ENCODE peak calls at places on chromosomes 6 and 20, in five cellular contexts. C, A, V, H and Z are unnamed samples.

GRCh38 chr6:41724638-41725501 is 10.5 kb downstream of the TFEB start:
- DNase-seq in V (no peak), H (no peak), C (no peak), A (no peak), Z (no peak)

GRCh38 chr6:36650848-36651247 is 27.7 kb upstream of the CDKN1A start:
- DNase-seq in V (no peak), H (no peak), A (no peak), C (no peak), Z (no peak)

GRCh38 chr20:24458441-24458840 is 11.0 kb upstream of the SYNDIG1 start:
- DNase-seq in A (no peak), H (no peak), V (no peak), C (no peak), Z (no peak)

GRCh38 chr20:19976595-19977372 is 40.4 kb upstream of the NAA20 start:
- DNase-seq in C (no peak), A (peak), H (peak), V (peak), Z (peak)

GRCh38 chr20:59004763-59005522 is 2.1 kb downstream of the CTSZ start:
- DNase-seq in H (peak), V (peak), A (no peak), C (no peak), Z (no peak)

GRCh38 chr20:47345214-47345613 is 11.3 kb downstream of the ZMYND8 start:
- DNase-seq in H (no peak), V (no peak), C (no peak), A (no peak), Z (no peak)

GRCh38 chr20:9759392-9759791 is 79.5 kb downstream of the PAK5 start:
- DNase-seq in H (no peak), A (no peak), V (no peak), C (no peak), Z (no peak)

GRCh38 chr6:21479140-21479539 is 114.4 kb upstream of the SOX4 start:
- DNase-seq in A (peak), H (no peak), C (no peak), V (no peak), Z (no peak)

GRCh38 chr6:2109796-2110195 is 135.6 kb downstream of the GMDS start:
- DNase-seq in A (no peak), C (no peak), H (no peak), V (no peak), Z (no peak)

DNA sequence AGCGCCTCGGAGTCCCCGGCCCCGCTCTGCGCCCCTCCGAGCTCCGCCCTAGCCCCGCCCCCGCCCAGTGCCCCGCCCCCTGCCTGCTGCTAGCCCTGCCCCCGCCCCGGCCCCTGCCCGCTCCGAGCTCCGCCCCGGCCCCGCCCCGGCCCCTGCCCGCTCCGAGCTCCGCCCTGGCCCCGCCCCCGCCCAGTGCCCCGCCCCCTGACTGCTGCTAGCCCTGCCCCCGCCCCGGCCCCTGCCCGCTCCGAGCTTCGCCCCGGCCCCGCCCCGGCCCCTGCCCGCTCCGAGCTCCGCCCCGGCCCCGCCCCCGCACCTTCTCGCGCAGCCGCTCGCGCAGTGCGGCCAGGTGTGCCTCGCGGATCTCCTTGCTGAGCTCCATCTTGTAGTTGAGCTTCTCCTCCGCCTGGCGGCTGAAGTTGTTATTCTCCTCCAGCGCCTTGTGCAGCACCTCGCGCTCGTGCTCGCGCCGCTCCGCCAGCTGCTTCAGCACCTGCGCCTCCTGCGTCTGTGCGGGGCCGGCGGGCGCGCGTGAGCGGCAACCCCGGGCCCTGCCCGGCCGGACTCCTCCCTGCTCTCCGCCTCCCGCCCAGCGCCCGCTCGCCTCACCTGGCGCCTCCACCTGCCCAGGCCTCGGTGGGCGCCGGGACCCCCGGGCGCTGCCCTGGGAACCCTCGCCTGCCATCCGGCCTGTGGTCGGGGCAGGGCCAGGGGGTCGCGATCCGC is 11.3 kb downstream of the STMN3 start:
- DNase-seq in A (peak), H (peak), C (no peak), V (peak), Z (no peak)
- TF ChIP-seq CTCF in A (peak), H (no peak), C (peak), V (peak), Z (peak)

GRCh38 chr20:62702008-62702290 is 6.7 kb upstream of the NTSR1 start:
- DNase-seq in C (no peak), H (no peak), V (no peak), A (no peak), Z (no peak)

GRCh38 chr20:62703853-62704228 is 4.8 kb upstream of the NTSR1 start:
- DNase-seq in A (no peak), C (no peak), H (no peak), V (no peak), Z (no peak)

GRCh38 chr20:62701161-62702007 is 7.3 kb upstream of the NTSR1 start:
- DNase-seq in V (no peak), H (no peak), C (no peak), A (no peak), Z (no peak)

GRCh38 chr20:62704341-62704948 is 4.2 kb upstream of the NTSR1 start:
- DNase-seq in A (peak), C (peak), V (peak), H (peak), Z (peak)

GRCh38 chr20:62702886-62703852 is 5.5 kb upstream of the NTSR1 start:
- DNase-seq in A (peak), C (peak), H (no peak), V (peak), Z (peak)
- TF ChIP-seq CTCF in A (peak), C (peak), H (no peak), V (peak), Z (peak)

DNA sequence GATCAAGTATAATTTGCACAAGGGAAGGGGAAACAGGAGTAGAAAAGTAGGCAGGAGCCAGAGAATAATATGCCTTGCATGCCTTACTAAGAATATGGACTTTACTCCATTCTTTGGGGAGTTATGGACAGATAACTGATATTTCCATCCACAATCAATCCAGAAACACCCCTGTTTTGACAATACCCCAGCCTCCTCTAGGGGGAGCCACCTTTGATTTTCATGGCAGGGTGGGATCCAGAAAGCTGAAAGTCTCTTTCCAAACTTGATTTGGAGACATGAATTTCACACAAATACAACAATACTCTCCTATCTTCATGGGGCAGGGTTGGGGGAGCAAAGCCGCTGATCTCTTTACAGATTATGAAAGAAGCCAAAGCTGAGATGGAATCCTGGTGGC is 404.1 kb downstream of the FOXA2 start:
- DNase-seq in C (no peak), V (no peak), H (no peak), A (peak), Z (no peak)
- TF ChIP-seq CTCF in C (no peak), V (no peak), H (no peak), A (peak), Z (no peak)

GRCh38 chr6:145735356-145736165 is at the start of gene EPM2A:
- DNase-seq in V (peak), H (peak), A (peak), C (no peak), Z (peak)
- TF ChIP-seq CTCF in V (no peak), H (no peak), A (no peak), C (no peak), Z (no peak)

GRCh38 chr6:3152689-3153088 is 4.7 kb downstream of the TUBB2A start:
- DNase-seq in A (no peak), C (no peak), H (no peak), V (no peak), Z (no peak)

GRCh38 chr6:3144571-3144970 is 12.8 kb downstream of the TUBB2A start:
- DNase-seq in A (no peak), C (no peak), V (peak), H (no peak), Z (no peak)

GRCh38 chr6:3151705-3152104 is 5.6 kb downstream of the TUBB2A start:
- DNase-seq in A (no peak), V (no peak), H (no peak), C (no peak), Z (no peak)

GRCh38 chr6:3147914-3148757 is 9.2 kb downstream of the TUBB2A start:
- DNase-seq in C (no peak), H (no peak), V (no peak), A (no peak), Z (no peak)
- TF ChIP-seq CTCF in C (no peak), H (no peak), V (no peak), A (no peak), Z (no peak)